ENCODE peak calls at places on chromosomes 5 and 9, in eight cellular contexts. One of them, this sample, is unnamed.

GRCh38 chr9:133540336-133541025 is 6.0 kb downstream of the ADAMTSL2 start:
- DNase-seq in NCI-H2171: no peak
- DNase-seq in A549: no peak
- DNase-seq in colonic mucosa: no peak
- DNase-seq in uterus: no peak
- DNase-seq in SHP77: no peak
- DNase-seq in cardiac fibroblast: no peak
- DNase-seq in GM03348: no peak
- DNase-seq in this sample: no peak

GRCh38 chr5:135509995-135510394 is 25.8 kb downstream of the NEUROG1 start:
- DNase-seq in cardiac fibroblast: no peak
- DNase-seq in GM03348: no peak
- DNase-seq in colonic mucosa: no peak
- DNase-seq in NCI-H2171: no peak
- DNase-seq in A549: no peak
- DNase-seq in SHP77: no peak
- DNase-seq in uterus: no peak
- DNase-seq in this sample: no peak

GRCh38 chr9:134627417-134628353 is 13.9 kb upstream of the COL5A1 start:
- DNase-seq in cardiac fibroblast: no peak
- DNase-seq in GM03348: no peak
- DNase-seq in A549: no peak
- DNase-seq in NCI-H2171: no peak
- DNase-seq in SHP77: no peak
- DNase-seq in colonic mucosa: no peak
- DNase-seq in uterus: peak; percentile 12
- DNase-seq in this sample: no peak

GRCh38 chr5:102903074-102903871 is 148.2 kb downstream of the PAM start:
- DNase-seq in uterus: no peak
- DNase-seq in SHP77: no peak
- DNase-seq in NCI-H2171: no peak
- DNase-seq in cardiac fibroblast: peak; percentile 41
- DNase-seq in A549: no peak
- DNase-seq in GM03348: no peak
- DNase-seq in colonic mucosa: no peak
- DNase-seq in this sample: peak; percentile 9

GRCh38 chr9:78692871-78693270 is 395.9 kb downstream of the PSAT1 start:
- DNase-seq in A549: no peak
- DNase-seq in SHP77: no peak
- DNase-seq in cardiac fibroblast: no peak
- DNase-seq in NCI-H2171: no peak
- DNase-seq in GM03348: peak; percentile 52
- DNase-seq in uterus: no peak
- DNase-seq in colonic mucosa: no peak
- DNase-seq in this sample: no peak

GRCh38 chr9:74838351-74838750 is 49.4 kb downstream of the TRPM6 start:
- DNase-seq in cardiac fibroblast: no peak
- DNase-seq in uterus: no peak
- DNase-seq in A549: peak; percentile 57
- DNase-seq in GM03348: no peak
- DNase-seq in colonic mucosa: no peak
- DNase-seq in NCI-H2171: no peak
- DNase-seq in SHP77: no peak
- DNase-seq in this sample: no peak

GRCh38 chr9:69961834-69962233 is 81.8 kb upstream of the MAMDC2 start:
- DNase-seq in NCI-H2171: no peak
- DNase-seq in colonic mucosa: no peak
- DNase-seq in SHP77: no peak
- DNase-seq in cardiac fibroblast: no peak
- DNase-seq in GM03348: no peak
- DNase-seq in A549: no peak
- DNase-seq in uterus: no peak
- DNase-seq in this sample: no peak

GRCh38 chr9:69376651-69377050 is 51.6 kb downstream of the ENTREP1 start:
- DNase-seq in A549: peak; percentile 4
- DNase-seq in SHP77: no peak
- DNase-seq in colonic mucosa: no peak
- DNase-seq in NCI-H2171: no peak
- DNase-seq in uterus: peak; percentile 36
- DNase-seq in cardiac fibroblast: peak; percentile 95
- DNase-seq in GM03348: peak; percentile 86
- DNase-seq in this sample: peak; percentile 83

GRCh38 chr5:120017523-120017922 is 388.2 kb downstream of the FAM170A start:
- DNase-seq in NCI-H2171: no peak
- DNase-seq in cardiac fibroblast: peak; percentile 3
- DNase-seq in uterus: no peak
- DNase-seq in SHP77: no peak
- DNase-seq in GM03348: peak; percentile 40
- DNase-seq in A549: no peak
- DNase-seq in colonic mucosa: no peak
- DNase-seq in this sample: peak; percentile 79

GRCh38 chr9:134734270-134734669 is 92.7 kb downstream of the COL5A1 start:
- DNase-seq in SHP77: no peak
- DNase-seq in A549: peak; percentile 19
- DNase-seq in uterus: peak; percentile 74
- DNase-seq in GM03348: peak; percentile 65
- DNase-seq in colonic mucosa: peak; percentile 31
- DNase-seq in NCI-H2171: peak; percentile 56
- DNase-seq in cardiac fibroblast: peak; percentile 62
- DNase-seq in this sample: peak; percentile 20

GRCh38 chr9:136014928-136015633 is 53.9 kb upstream of the UBAC1 start:
- DNase-seq in GM03348: no peak
- DNase-seq in SHP77: no peak
- DNase-seq in uterus: no peak
- DNase-seq in cardiac fibroblast: no peak
- DNase-seq in A549: no peak
- DNase-seq in NCI-H2171: no peak
- DNase-seq in colonic mucosa: no peak
- DNase-seq in this sample: no peak

GRCh38 chr5:142769251-142769792 is 855 bp upstream of the ARHGAP26 start:
- DNase-seq in colonic mucosa: peak; percentile 31
- DNase-seq in NCI-H2171: no peak
- DNase-seq in uterus: no peak
- DNase-seq in A549: no peak
- DNase-seq in cardiac fibroblast: no peak
- DNase-seq in SHP77: peak; percentile 45
- DNase-seq in GM03348: peak; percentile 16
- DNase-seq in this sample: no peak

GRCh38 chr9:70576121-70576520 is 161.7 kb upstream of the KLF9 start:
- DNase-seq in cardiac fibroblast: no peak
- DNase-seq in GM03348: no peak
- DNase-seq in uterus: no peak
- DNase-seq in colonic mucosa: no peak
- DNase-seq in NCI-H2171: no peak
- DNase-seq in SHP77: no peak
- DNase-seq in A549: no peak
- DNase-seq in this sample: no peak

GRCh38 chr5:142770650-142771609 is 753 bp downstream of the ARHGAP26 start:
- DNase-seq in cardiac fibroblast: peak; percentile 39
- DNase-seq in uterus: peak; percentile 60
- DNase-seq in colonic mucosa: peak; percentile 68
- DNase-seq in SHP77: peak; percentile 69
- DNase-seq in NCI-H2171: peak; percentile 3
- DNase-seq in A549: peak; percentile 61
- DNase-seq in GM03348: peak; percentile 60
- DNase-seq in this sample: peak; percentile 17

GRCh38 chr5:7445066-7445465 is 49.1 kb downstream of the ADCY2 start:
- DNase-seq in GM03348: no peak
- DNase-seq in colonic mucosa: no peak
- DNase-seq in uterus: no peak
- DNase-seq in cardiac fibroblast: no peak
- DNase-seq in NCI-H2171: no peak
- DNase-seq in SHP77: no peak
- DNase-seq in A549: no peak
- DNase-seq in this sample: no peak

GRCh38 chr5:97425511-97425910 is 242.5 kb upstream of the RIOK2 start:
- DNase-seq in A549: no peak
- DNase-seq in uterus: no peak
- DNase-seq in GM03348: peak; percentile 10
- DNase-seq in cardiac fibroblast: peak; percentile 43
- DNase-seq in NCI-H2171: no peak
- DNase-seq in colonic mucosa: no peak
- DNase-seq in SHP77: no peak
- DNase-seq in this sample: peak; percentile 17

GRCh38 chr9:4420351-4420750 is 69.9 kb upstream of the SLC1A1 start:
- DNase-seq in cardiac fibroblast: no peak
- DNase-seq in uterus: no peak
- DNase-seq in GM03348: no peak
- DNase-seq in SHP77: no peak
- DNase-seq in A549: no peak
- DNase-seq in NCI-H2171: no peak
- DNase-seq in colonic mucosa: no peak
- DNase-seq in this sample: no peak

GRCh38 chr9:21778300-21778699 is 24.1 kb upstream of the MTAP start:
- DNase-seq in cardiac fibroblast: peak; percentile 78
- DNase-seq in uterus: no peak
- DNase-seq in GM03348: peak; percentile 25
- DNase-seq in A549: no peak
- DNase-seq in NCI-H2171: no peak
- DNase-seq in SHP77: no peak
- DNase-seq in colonic mucosa: no peak
- DNase-seq in this sample: peak; percentile 90

GRCh38 chr9:68706579-68707201 is 1.6 kb downstream of the PIP5K1B start:
- DNase-seq in SHP77: no peak
- DNase-seq in uterus: no peak
- DNase-seq in A549: no peak
- DNase-seq in colonic mucosa: no peak
- DNase-seq in NCI-H2171: no peak
- DNase-seq in cardiac fibroblast: peak; percentile 2
- DNase-seq in GM03348: no peak
- DNase-seq in this sample: no peak

GRCh38 chr5:176440932-176441706 is 7.1 kb upstream of the FAF2 start:
- DNase-seq in GM03348: no peak
- DNase-seq in colonic mucosa: no peak
- DNase-seq in cardiac fibroblast: no peak
- DNase-seq in A549: no peak
- DNase-seq in SHP77: no peak
- DNase-seq in uterus: no peak
- DNase-seq in NCI-H2171: no peak
- DNase-seq in this sample: no peak

GRCh38 chr9:95864852-95865580 is 10.5 kb upstream of the ERCC6L2 start:
- DNase-seq in NCI-H2171: no peak
- DNase-seq in uterus: no peak
- DNase-seq in GM03348: no peak
- DNase-seq in colonic mucosa: no peak
- DNase-seq in cardiac fibroblast: no peak
- DNase-seq in A549: no peak
- DNase-seq in SHP77: no peak
- DNase-seq in this sample: no peak

GRCh38 chr5:120631611-120632010 is 167.5 kb downstream of the PRR16 start:
- DNase-seq in NCI-H2171: no peak
- DNase-seq in colonic mucosa: no peak
- DNase-seq in SHP77: no peak
- DNase-seq in uterus: no peak
- DNase-seq in GM03348: no peak
- DNase-seq in cardiac fibroblast: no peak
- DNase-seq in A549: no peak
- DNase-seq in this sample: no peak

GRCh38 chr9:70479880-70480291 is 65.4 kb upstream of the KLF9 start:
- DNase-seq in cardiac fibroblast: peak; percentile 93
- DNase-seq in A549: no peak
- DNase-seq in GM03348: peak; percentile 50
- DNase-seq in uterus: peak; percentile 57
- DNase-seq in colonic mucosa: peak; percentile 53
- DNase-seq in SHP77: no peak
- DNase-seq in NCI-H2171: no peak
- DNase-seq in this sample: peak; percentile 88

GRCh38 chr5:180494510-180495181 is 467 bp downstream of the CNOT6 start:
- DNase-seq in GM03348: peak; percentile 77
- DNase-seq in uterus: no peak
- DNase-seq in NCI-H2171: no peak
- DNase-seq in A549: peak; percentile 23
- DNase-seq in cardiac fibroblast: no peak
- DNase-seq in colonic mucosa: peak; percentile 46
- DNase-seq in SHP77: peak; percentile 10
- DNase-seq in this sample: peak; percentile 24

GRCh38 chr5:55141945-55142690 is 17.9 kb upstream of the GPX8 start:
- DNase-seq in cardiac fibroblast: no peak
- DNase-seq in uterus: no peak
- DNase-seq in colonic mucosa: no peak
- DNase-seq in GM03348: no peak
- DNase-seq in SHP77: no peak
- DNase-seq in A549: no peak
- DNase-seq in NCI-H2171: no peak
- DNase-seq in this sample: no peak

GRCh38 chr5:141826674-141827073 is 51.5 kb downstream of the PCDH1 start:
- DNase-seq in NCI-H2171: no peak
- DNase-seq in GM03348: no peak
- DNase-seq in A549: no peak
- DNase-seq in cardiac fibroblast: no peak
- DNase-seq in SHP77: no peak
- DNase-seq in colonic mucosa: no peak
- DNase-seq in uterus: peak; percentile 47
- DNase-seq in this sample: no peak

GRCh38 chr5:32852535-32852934 is 141.4 kb downstream of the NPR3 start:
- DNase-seq in NCI-H2171: no peak
- DNase-seq in colonic mucosa: no peak
- DNase-seq in cardiac fibroblast: peak; percentile 93
- DNase-seq in A549: peak; percentile 83
- DNase-seq in uterus: no peak
- DNase-seq in GM03348: no peak
- DNase-seq in SHP77: peak; percentile 21
- DNase-seq in this sample: peak; percentile 68

GRCh38 chr5:65861830-65862241 is 64.5 kb upstream of the ERBIN start:
- DNase-seq in GM03348: peak; percentile 69
- DNase-seq in SHP77: no peak
- DNase-seq in uterus: no peak
- DNase-seq in A549: peak; percentile 69
- DNase-seq in cardiac fibroblast: peak; percentile 93
- DNase-seq in NCI-H2171: no peak
- DNase-seq in colonic mucosa: no peak
- DNase-seq in this sample: peak; percentile 95

GRCh38 chr5:110769282-110769681 is 30.5 kb downstream of the SLC25A46 start:
- DNase-seq in uterus: peak; percentile 18
- DNase-seq in cardiac fibroblast: peak; percentile 91
- DNase-seq in colonic mucosa: no peak
- DNase-seq in GM03348: peak; percentile 52
- DNase-seq in A549: no peak
- DNase-seq in SHP77: no peak
- DNase-seq in NCI-H2171: no peak
- DNase-seq in this sample: peak; percentile 88

GRCh38 chr9:19440823-19441580 is 32.2 kb downstream of the ACER2 start:
- DNase-seq in cardiac fibroblast: peak; percentile 23
- DNase-seq in A549: no peak
- DNase-seq in NCI-H2171: no peak
- DNase-seq in uterus: no peak
- DNase-seq in colonic mucosa: no peak
- DNase-seq in SHP77: no peak
- DNase-seq in GM03348: peak; percentile 33
- DNase-seq in this sample: peak; percentile 11

GRCh38 chr9:135228983-135229625 is 141.6 kb downstream of the OLFM1 start:
- DNase-seq in A549: no peak
- DNase-seq in colonic mucosa: no peak
- DNase-seq in cardiac fibroblast: no peak
- DNase-seq in NCI-H2171: no peak
- DNase-seq in SHP77: no peak
- DNase-seq in uterus: no peak
- DNase-seq in GM03348: no peak
- DNase-seq in this sample: no peak

GRCh38 chr9:134059661-134060395 is 8.0 kb downstream of the BRD3 start:
- DNase-seq in colonic mucosa: no peak
- DNase-seq in cardiac fibroblast: no peak
- DNase-seq in uterus: no peak
- DNase-seq in SHP77: no peak
- DNase-seq in A549: no peak
- DNase-seq in NCI-H2171: no peak
- DNase-seq in GM03348: no peak
- DNase-seq in this sample: no peak

GRCh38 chr9:34457266-34458012 is 931 bp downstream of the FAM219A start:
- DNase-seq in NCI-H2171: no peak
- DNase-seq in cardiac fibroblast: peak; percentile 76
- DNase-seq in uterus: peak; percentile 80
- DNase-seq in A549: peak; percentile 62
- DNase-seq in GM03348: peak; percentile 87
- DNase-seq in SHP77: peak; percentile 52
- DNase-seq in colonic mucosa: peak; percentile 62
- DNase-seq in this sample: peak; percentile 68

GRCh38 chr5:159340511-159340910 is 10.2 kb upstream of the IL12B start:
- DNase-seq in cardiac fibroblast: no peak
- DNase-seq in colonic mucosa: no peak
- DNase-seq in uterus: no peak
- DNase-seq in A549: no peak
- DNase-seq in NCI-H2171: no peak
- DNase-seq in SHP77: no peak
- DNase-seq in GM03348: no peak
- DNase-seq in this sample: no peak

This sample was measured in HCEC 1CT.